ENCODE peak calls at places on chromosomes 6 and 20, in nine cellular contexts. One of them, this sample, is unnamed.

GRCh38 chr6:21742238-21742660 is 148.7 kb downstream of the SOX4 start:
- DNase-seq in AG09309: no peak
- DNase-seq in lung: no peak
- DNase-seq in cardiac fibroblast: peak
- DNase-seq in uterus: no peak
- DNase-seq in left lung: no peak
- DNase-seq in choroid plexus epithelial cell: peak
- DNase-seq in left ventricle myocardium inferior: no peak
- DNase-seq in Peyer's patch: no peak
- DNase-seq in this sample: peak

GRCh38 chr6:31042801-31043200 is 32.5 kb downstream of the MUC22 start:
- DNase-seq in Peyer's patch: peak
- DNase-seq in lung: peak
- DNase-seq in cardiac fibroblast: peak
- DNase-seq in uterus: peak
- DNase-seq in left ventricle myocardium inferior: peak
- DNase-seq in choroid plexus epithelial cell: peak
- DNase-seq in left lung: no peak
- DNase-seq in AG09309: peak
- DNase-seq in this sample: peak

GRCh38 chr6:153043719-153044118 is 41.2 kb upstream of the MTRF1L start:
- DNase-seq in cardiac fibroblast: no peak
- DNase-seq in lung: no peak
- DNase-seq in left ventricle myocardium inferior: no peak
- DNase-seq in Peyer's patch: no peak
- DNase-seq in left lung: no peak
- DNase-seq in AG09309: no peak
- DNase-seq in choroid plexus epithelial cell: no peak
- DNase-seq in uterus: no peak
- DNase-seq in this sample: no peak

GRCh38 chr6:158663465-158664167 is 13.8 kb downstream of the SYTL3 start:
- DNase-seq in cardiac fibroblast: no peak
- DNase-seq in AG09309: no peak
- DNase-seq in uterus: no peak
- DNase-seq in lung: no peak
- DNase-seq in left lung: no peak
- DNase-seq in left ventricle myocardium inferior: no peak
- DNase-seq in choroid plexus epithelial cell: no peak
- DNase-seq in Peyer's patch: no peak
- DNase-seq in this sample: no peak

GRCh38 chr6:138204792-138205384 is 13.4 kb downstream of the PBOV1 start:
- DNase-seq in left lung: no peak
- DNase-seq in cardiac fibroblast: no peak
- DNase-seq in uterus: no peak
- DNase-seq in Peyer's patch: no peak
- DNase-seq in choroid plexus epithelial cell: no peak
- DNase-seq in AG09309: no peak
- DNase-seq in lung: no peak
- DNase-seq in left ventricle myocardium inferior: no peak
- DNase-seq in this sample: no peak

GRCh38 chr6:3125832-3126231 is 7.3 kb downstream of the BPHL start:
- DNase-seq in AG09309: no peak
- DNase-seq in left ventricle myocardium inferior: no peak
- DNase-seq in lung: no peak
- DNase-seq in cardiac fibroblast: no peak
- DNase-seq in uterus: no peak
- DNase-seq in left lung: no peak
- DNase-seq in Peyer's patch: no peak
- DNase-seq in choroid plexus epithelial cell: no peak
- DNase-seq in this sample: no peak

GRCh38 chr20:58847483-58847882 is 3.2 kb downstream of the GNAS-AS1 start:
- DNase-seq in Peyer's patch: no peak
- DNase-seq in left lung: no peak
- DNase-seq in cardiac fibroblast: no peak
- DNase-seq in left ventricle myocardium inferior: no peak
- DNase-seq in choroid plexus epithelial cell: no peak
- DNase-seq in AG09309: no peak
- DNase-seq in uterus: no peak
- DNase-seq in lung: no peak
- DNase-seq in this sample: no peak

GRCh38 chr6:129009856-129010255 is 126.9 kb downstream of the LAMA2 start:
- DNase-seq in AG09309: no peak
- DNase-seq in uterus: no peak
- DNase-seq in choroid plexus epithelial cell: no peak
- DNase-seq in left ventricle myocardium inferior: no peak
- DNase-seq in Peyer's patch: no peak
- DNase-seq in left lung: no peak
- DNase-seq in cardiac fibroblast: no peak
- DNase-seq in lung: no peak
- DNase-seq in this sample: no peak

GRCh38 chr6:168865-169455 is 123.3 kb upstream of the DUSP22 start:
- DNase-seq in uterus: no peak
- DNase-seq in AG09309: peak
- DNase-seq in Peyer's patch: no peak
- DNase-seq in cardiac fibroblast: peak
- DNase-seq in left ventricle myocardium inferior: no peak
- DNase-seq in lung: no peak
- DNase-seq in choroid plexus epithelial cell: peak
- DNase-seq in left lung: no peak
- DNase-seq in this sample: peak

GRCh38 chr6:168196385-168196860 is 117.4 kb upstream of the FRMD1 start:
- DNase-seq in cardiac fibroblast: peak
- DNase-seq in left ventricle myocardium inferior: no peak
- DNase-seq in Peyer's patch: peak
- DNase-seq in choroid plexus epithelial cell: peak
- DNase-seq in left lung: no peak
- DNase-seq in lung: peak
- DNase-seq in AG09309: no peak
- DNase-seq in uterus: no peak
- DNase-seq in this sample: no peak

GRCh38 chr20:61548069-61548468 is 296.0 kb downstream of the CDH4 start:
- DNase-seq in uterus: no peak
- DNase-seq in left ventricle myocardium inferior: no peak
- DNase-seq in left lung: no peak
- DNase-seq in Peyer's patch: no peak
- DNase-seq in AG09309: no peak
- DNase-seq in choroid plexus epithelial cell: no peak
- DNase-seq in lung: no peak
- DNase-seq in cardiac fibroblast: no peak
- DNase-seq in this sample: no peak

DNA sequence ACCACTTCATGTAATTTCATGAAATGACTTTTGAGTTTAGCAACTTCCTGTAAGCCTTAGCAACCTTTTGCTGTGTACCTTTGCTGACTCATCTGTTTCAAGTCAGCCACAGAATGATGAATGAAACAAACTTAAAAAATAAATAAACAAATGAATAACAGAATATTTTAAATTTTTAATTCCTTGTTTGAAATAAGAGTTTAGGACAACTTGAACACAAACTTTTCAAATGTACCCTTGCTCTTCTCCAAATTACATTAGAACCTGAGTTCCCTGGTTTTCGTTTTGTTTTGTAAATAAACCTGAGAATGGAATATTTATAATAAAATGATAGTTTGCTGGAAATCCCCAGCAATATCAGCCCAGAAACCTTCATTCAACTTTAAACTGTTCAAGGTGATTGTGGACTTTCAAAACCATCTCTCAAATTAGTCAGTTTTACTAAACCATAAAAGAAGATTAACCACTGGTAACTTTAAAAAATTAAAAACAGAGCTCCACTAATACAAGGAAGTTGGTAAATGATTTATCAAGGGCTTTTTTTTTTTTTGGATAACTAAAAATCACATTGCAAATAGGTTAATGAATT is 10.1 kb downstream of the MBOAT1 start:
- DNase-seq in choroid plexus epithelial cell: peak
- DNase-seq in left lung: no peak
- DNase-seq in cardiac fibroblast: peak
- DNase-seq in uterus: no peak
- DNase-seq in lung: no peak
- DNase-seq in Peyer's patch: no peak
- DNase-seq in left ventricle myocardium inferior: no peak
- DNase-seq in AG09309: peak
- DNase-seq in this sample: peak
- H3K4me3 ChIP-seq in choroid plexus epithelial cell: no peak
- H3K4me3 ChIP-seq in left lung: no peak
- H3K4me3 ChIP-seq in cardiac fibroblast: no peak
- H3K4me3 ChIP-seq in uterus: no peak
- H3K4me3 ChIP-seq in lung: no peak
- H3K4me3 ChIP-seq in Peyer's patch: no peak
- H3K4me3 ChIP-seq in left ventricle myocardium inferior: no peak
- H3K4me3 ChIP-seq in AG09309: no peak
- H3K4me3 ChIP-seq in this sample: no peak

GRCh38 chr20:48724891-48725588 is 102.8 kb downstream of the PREX1 start:
- DNase-seq in left ventricle myocardium inferior: no peak
- DNase-seq in left lung: no peak
- DNase-seq in AG09309: no peak
- DNase-seq in uterus: no peak
- DNase-seq in cardiac fibroblast: no peak
- DNase-seq in choroid plexus epithelial cell: no peak
- DNase-seq in lung: no peak
- DNase-seq in Peyer's patch: no peak
- DNase-seq in this sample: no peak

GRCh38 chr20:48722002-48722731 is 105.6 kb downstream of the PREX1 start:
- DNase-seq in cardiac fibroblast: peak
- DNase-seq in uterus: no peak
- DNase-seq in left ventricle myocardium inferior: no peak
- DNase-seq in AG09309: peak
- DNase-seq in choroid plexus epithelial cell: peak
- DNase-seq in lung: no peak
- DNase-seq in Peyer's patch: peak
- DNase-seq in left lung: no peak
- DNase-seq in this sample: peak

GRCh38 chr20:48725589-48725991 is 102.2 kb downstream of the PREX1 start:
- DNase-seq in AG09309: no peak
- DNase-seq in left lung: no peak
- DNase-seq in choroid plexus epithelial cell: peak
- DNase-seq in lung: no peak
- DNase-seq in cardiac fibroblast: peak
- DNase-seq in uterus: no peak
- DNase-seq in Peyer's patch: no peak
- DNase-seq in left ventricle myocardium inferior: no peak
- DNase-seq in this sample: peak

GRCh38 chr20:48722737-48723191 is 105.0 kb downstream of the PREX1 start:
- DNase-seq in choroid plexus epithelial cell: peak
- DNase-seq in left ventricle myocardium inferior: no peak
- DNase-seq in AG09309: no peak
- DNase-seq in Peyer's patch: peak
- DNase-seq in uterus: no peak
- DNase-seq in cardiac fibroblast: peak
- DNase-seq in lung: no peak
- DNase-seq in left lung: no peak
- DNase-seq in this sample: peak

DNA sequence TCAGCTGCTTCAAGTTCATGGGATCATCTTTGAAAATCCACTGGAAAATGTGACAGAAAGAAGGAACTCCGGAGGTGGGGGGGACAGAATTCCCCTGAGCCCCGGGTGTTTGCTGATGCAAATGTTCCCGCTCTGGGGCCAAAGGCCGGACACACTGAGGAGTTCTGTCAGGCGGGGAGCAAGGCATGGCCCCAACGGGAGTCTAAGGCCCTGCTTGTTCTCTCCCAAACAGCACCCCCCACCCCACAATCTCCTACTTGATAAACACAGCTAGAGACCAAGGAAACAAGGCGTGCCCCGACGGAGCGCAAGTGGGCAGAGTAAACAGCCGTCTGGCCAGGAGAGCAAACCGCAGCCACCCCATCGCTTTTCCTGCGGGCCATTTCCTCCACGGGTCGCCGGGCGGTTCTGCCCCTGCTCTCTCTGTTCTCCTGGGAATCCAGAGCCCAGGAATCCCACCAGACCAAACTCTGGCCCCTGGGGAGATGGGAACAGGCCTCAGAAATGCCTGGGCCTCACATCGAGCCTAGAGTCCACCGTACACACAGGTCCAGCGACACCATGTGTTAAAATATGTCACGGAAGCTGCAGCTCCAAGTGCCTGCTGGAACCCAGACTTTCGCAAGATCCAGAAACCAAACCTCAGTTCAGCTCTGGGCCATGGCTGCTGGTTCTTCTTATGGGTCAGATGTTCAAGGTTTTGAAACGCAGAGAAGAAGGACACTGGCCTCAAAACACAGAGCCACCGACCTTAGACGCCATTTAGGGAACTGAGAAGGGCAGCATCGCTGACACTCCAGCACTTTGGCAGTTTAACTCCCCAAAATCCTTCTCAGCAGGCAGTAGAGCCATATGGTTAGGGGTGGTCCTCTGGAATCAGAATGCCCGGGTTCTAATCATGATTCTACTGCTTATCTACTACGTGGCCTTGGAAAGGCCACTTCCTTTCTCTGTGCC is 104.2 kb downstream of the PREX1 start:
- DNase-seq in uterus: no peak
- DNase-seq in Peyer's patch: peak
- DNase-seq in AG09309: no peak
- DNase-seq in left lung: peak
- DNase-seq in lung: peak
- DNase-seq in cardiac fibroblast: peak
- DNase-seq in left ventricle myocardium inferior: no peak
- DNase-seq in choroid plexus epithelial cell: peak
- DNase-seq in this sample: peak
- TF ChIP-seq CTCF in uterus: no peak
- TF ChIP-seq CTCF in Peyer's patch: no peak
- TF ChIP-seq CTCF in AG09309: no peak
- TF ChIP-seq CTCF in left lung: no peak
- TF ChIP-seq CTCF in lung: no peak
- TF ChIP-seq CTCF in cardiac fibroblast: no peak
- TF ChIP-seq CTCF in left ventricle myocardium inferior: no peak
- TF ChIP-seq CTCF in choroid plexus epithelial cell: peak
- TF ChIP-seq CTCF in this sample: no peak

GRCh38 chr20:664576-664975 is 11.0 kb downstream of the SCRT2 start:
- DNase-seq in left lung: no peak
- DNase-seq in cardiac fibroblast: no peak
- DNase-seq in AG09309: no peak
- DNase-seq in Peyer's patch: no peak
- DNase-seq in left ventricle myocardium inferior: no peak
- DNase-seq in lung: no peak
- DNase-seq in choroid plexus epithelial cell: no peak
- DNase-seq in uterus: no peak
- DNase-seq in this sample: no peak
- H3K4me3 ChIP-seq in left lung: no peak
- H3K4me3 ChIP-seq in cardiac fibroblast: no peak
- H3K4me3 ChIP-seq in AG09309: no peak
- H3K4me3 ChIP-seq in Peyer's patch: no peak
- H3K4me3 ChIP-seq in left ventricle myocardium inferior: no peak
- H3K4me3 ChIP-seq in lung: no peak
- H3K4me3 ChIP-seq in choroid plexus epithelial cell: no peak
- H3K4me3 ChIP-seq in uterus: no peak
- H3K4me3 ChIP-seq in this sample: no peak

DNA sequence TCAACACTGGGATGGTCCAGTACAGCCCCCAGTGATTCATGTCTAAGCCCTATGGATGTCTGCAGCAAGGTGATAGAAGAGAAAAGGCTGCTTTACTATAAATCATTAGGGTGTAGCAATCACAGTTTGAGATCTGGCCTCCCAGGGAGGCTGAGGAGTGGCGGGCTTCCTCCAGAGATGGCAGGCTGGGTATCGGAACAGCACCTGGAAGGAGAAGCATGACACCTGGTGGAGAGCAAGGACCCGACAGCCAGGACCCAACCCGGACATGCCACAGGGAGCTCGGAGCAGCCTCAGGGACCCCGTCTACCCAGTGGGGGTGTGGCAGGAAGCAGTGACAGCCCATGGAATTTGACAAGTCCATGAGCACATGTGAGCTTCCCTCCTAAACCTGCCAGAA is 114.8 kb upstream of the CD93 start:
- DNase-seq in left ventricle myocardium inferior: no peak
- DNase-seq in Peyer's patch: peak
- DNase-seq in uterus: no peak
- DNase-seq in left lung: no peak
- DNase-seq in lung: peak
- DNase-seq in choroid plexus epithelial cell: peak
- DNase-seq in cardiac fibroblast: peak
- DNase-seq in AG09309: no peak
- DNase-seq in this sample: peak
- TF ChIP-seq CTCF in left ventricle myocardium inferior: peak
- TF ChIP-seq CTCF in Peyer's patch: peak
- TF ChIP-seq CTCF in uterus: no peak
- TF ChIP-seq CTCF in left lung: peak
- TF ChIP-seq CTCF in lung: no peak
- TF ChIP-seq CTCF in choroid plexus epithelial cell: peak
- TF ChIP-seq CTCF in cardiac fibroblast: peak
- TF ChIP-seq CTCF in AG09309: peak
- TF ChIP-seq CTCF in this sample: peak